ENCODE peak calls at places on chromosomes 1 and 21, in eight cellular contexts. V, Q, M, G, T, E, Y and N are unnamed samples.

GRCh38 chr1:20210736-20211405 is 24.6 kb upstream of the PLA2G2C start:
- DNase-seq in Q (no peak), T (no peak), G (peak), V (peak), M (peak), E (no peak), Y (no peak), N (no peak)

GRCh38 chr1:60867782-60868181 is 214.6 kb upstream of the NFIA start:
- DNase-seq in G (no peak), Y (no peak), Q (no peak), V (no peak), T (no peak), E (no peak), M (no peak), N (no peak)

GRCh38 chr1:243575070-243575469 is 275.0 kb downstream of the AKT3 start:
- DNase-seq in M (peak), T (no peak), Q (peak), V (no peak), E (no peak), G (no peak), Y (no peak), N (peak)

GRCh38 chr21:33402011-33402979 is 918 bp upstream of the IFNGR2 start:
- DNase-seq in Q (peak), T (peak), E (no peak), G (no peak), M (peak), Y (peak), V (peak), N (peak)

GRCh38 chr1:15409400-15410222 is at the start of gene EFHD2:
- DNase-seq in G (peak), E (peak), V (peak), Y (peak), M (peak), Q (peak), T (peak), N (peak)

GRCh38 chr1:12384836-12385456 is 155.1 kb downstream of the VPS13D start:
- DNase-seq in V (no peak), Y (no peak), G (no peak), Q (no peak), E (peak), T (no peak), M (no peak), N (no peak)

GRCh38 chr1:246569248-246570238 is 3.3 kb downstream of the CNST start:
- DNase-seq in Q (no peak), M (no peak), V (peak), E (peak), Y (no peak), G (no peak), T (peak), N (no peak)

GRCh38 chr1:223683586-223684487 is 18.3 kb upstream of the CAPN8 start:
- DNase-seq in Q (peak), T (peak), Y (no peak), E (peak), M (peak), G (peak), V (peak), N (peak)

GRCh38 chr1:63758805-63759204 is 15.0 kb upstream of the ROR1 start:
- DNase-seq in V (no peak), Q (no peak), E (no peak), M (no peak), Y (no peak), G (no peak), T (no peak), N (no peak)

GRCh38 chr1:55375617-55376258 is 160.6 kb upstream of the USP24 start:
- DNase-seq in Y (no peak), G (peak), E (peak), Q (peak), V (peak), M (peak), T (peak), N (peak)

GRCh38 chr1:219092206-219092605 is 81.5 kb upstream of the LYPLAL1 start:
- DNase-seq in M (peak), E (peak), Q (peak), G (no peak), T (no peak), V (peak), Y (no peak), N (no peak)

GRCh38 chr1:53396563-53397268 is 62.5 kb upstream of the DMRTB1 start:
- DNase-seq in V (no peak), Q (no peak), G (no peak), T (no peak), M (no peak), Y (peak), E (no peak), N (no peak)

GRCh38 chr1:198633675-198634121 is 5.1 kb upstream of the PTPRC start:
- DNase-seq in G (no peak), M (no peak), V (no peak), Q (no peak), Y (no peak), E (no peak), T (no peak), N (no peak)

GRCh38 chr1:75124510-75124909 is 9.7 kb upstream of the LHX8 start:
- DNase-seq in E (no peak), Q (no peak), Y (no peak), M (no peak), G (no peak), V (no peak), T (no peak), N (no peak)

GRCh38 chr1:109785446-109786106 is 21.9 kb upstream of the EPS8L3 start:
- DNase-seq in Q (no peak), V (no peak), G (no peak), Y (peak), M (no peak), T (no peak), E (no peak), N (no peak)

GRCh38 chr1:108746382-108747127 is at the start of gene STXBP3:
- DNase-seq in Y (peak), T (peak), Q (peak), M (peak), E (peak), V (peak), G (peak), N (peak)

GRCh38 chr1:48493970-48494769 is 22.2 kb upstream of the SPATA6 start:
- DNase-seq in Y (no peak), M (peak), V (peak), G (no peak), Q (peak), E (peak), T (no peak), N (peak)

GRCh38 chr21:36377391-36377842 is 7.8 kb upstream of the CHAF1B start:
- DNase-seq in G (no peak), M (no peak), E (no peak), V (no peak), Q (no peak), T (no peak), Y (no peak), N (no peak)

GRCh38 chr1:175673236-175674150 is 69.9 kb downstream of the TNR start:
- DNase-seq in Q (no peak), V (peak), T (peak), Y (no peak), G (no peak), M (peak), E (peak), N (no peak)

GRCh38 chr1:179126338-179127060 is 44.6 kb downstream of the TOR3A start:
- DNase-seq in Y (no peak), G (no peak), E (no peak), Q (no peak), V (peak), M (peak), T (no peak), N (peak)

GRCh38 chr21:27047331-27048314 is 80.7 kb upstream of the ADAMTS5 start:
- DNase-seq in Y (no peak), V (peak), Q (peak), T (no peak), G (no peak), E (peak), M (peak), N (peak)

GRCh38 chr1:100438375-100438774 is 86.1 kb downstream of the CDC14A start:
- DNase-seq in E (no peak), Q (no peak), T (no peak), V (no peak), M (no peak), Y (no peak), G (no peak), N (no peak)

GRCh38 chr1:100441651-100442050 is 89.3 kb downstream of the CDC14A start:
- DNase-seq in M (no peak), T (no peak), Q (no peak), E (no peak), G (no peak), Y (no peak), V (no peak), N (no peak)

GRCh38 chr1:100438789-100439188 is 86.5 kb downstream of the CDC14A start:
- DNase-seq in G (no peak), E (no peak), V (no peak), Y (no peak), T (no peak), M (no peak), Q (no peak), N (no peak)

GRCh38 chr1:100443739-100444571 is 91.6 kb downstream of the CDC14A start:
- DNase-seq in Q (peak), V (peak), Y (no peak), E (peak), M (peak), G (no peak), T (peak), N (peak)

DNA sequence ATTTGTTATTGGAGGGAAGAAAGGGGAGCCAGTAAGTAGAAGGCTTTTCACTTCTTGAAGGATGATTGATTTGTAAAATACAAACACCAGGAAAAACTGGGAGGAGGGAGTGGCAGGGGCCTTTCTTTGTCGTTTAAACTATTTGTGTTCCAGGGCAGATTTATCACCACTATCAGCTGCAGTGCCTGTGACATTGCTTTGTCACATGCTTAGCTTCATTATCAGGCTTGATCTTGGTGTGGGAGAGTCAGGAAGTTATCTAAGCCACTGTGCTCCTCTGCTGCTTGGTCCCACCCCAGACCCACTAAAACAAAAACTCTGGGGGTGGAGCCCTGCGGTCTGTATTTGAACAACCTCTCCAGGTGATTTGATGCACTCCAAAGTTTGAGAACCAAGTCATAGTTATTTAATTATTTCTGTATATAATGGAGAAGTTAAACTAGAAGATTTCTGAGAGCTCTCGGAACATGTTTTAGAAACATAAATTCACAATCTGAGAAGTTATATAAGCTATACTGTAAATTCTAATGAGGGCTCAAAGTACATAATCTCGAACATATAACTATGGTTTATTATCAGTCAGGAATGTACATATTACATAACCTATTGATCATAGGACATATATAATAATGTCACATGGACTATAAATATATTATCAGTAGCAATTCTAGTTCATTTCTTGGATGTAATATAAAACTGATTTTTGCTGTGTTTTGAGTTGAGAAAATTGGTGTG is 87.9 kb downstream of the CDC14A start:
- DNase-seq in E (no peak), Q (no peak), V (no peak), G (no peak), T (peak), Y (no peak), M (no peak), N (no peak)
- H3K4me3 ChIP-seq in E (no peak), Q (no peak), V (no peak), G (no peak), T (no peak), Y (no peak), M (no peak), N (no peak)

GRCh38 chr1:8839990-8840389 is 22.6 kb upstream of the RERE start:
- DNase-seq in Y (no peak), M (no peak), Q (no peak), V (no peak), G (no peak), E (no peak), T (no peak), N (no peak)
- TF ChIP-seq CTCF in Y (no peak), M (no peak), Q (no peak), V (no peak), G (no peak), E (no peak), T (no peak), N (no peak)

GRCh38 chr21:44425895-44426662 is 29.2 kb upstream of the LRRC3 start:
- DNase-seq in E (no peak), V (no peak), T (no peak), Y (peak), G (no peak), M (no peak), Q (no peak), N (no peak)

GRCh38 chr21:44425307-44425894 is 29.9 kb upstream of the LRRC3 start:
- DNase-seq in V (no peak), Y (peak), E (peak), Q (no peak), G (no peak), T (no peak), M (no peak), N (no peak)

GRCh38 chr21:44423312-44423821 is 31.9 kb upstream of the LRRC3 start:
- DNase-seq in M (no peak), Y (peak), V (no peak), G (no peak), E (no peak), Q (no peak), T (peak), N (no peak)

GRCh38 chr21:44423941-44424607 is 31.2 kb upstream of the LRRC3 start:
- DNase-seq in E (no peak), V (no peak), Y (peak), M (no peak), Q (no peak), T (no peak), G (no peak), N (no peak)

GRCh38 chr21:44424608-44425306 is 30.6 kb upstream of the LRRC3 start:
- DNase-seq in G (no peak), E (no peak), M (no peak), T (no peak), Y (peak), Q (no peak), V (no peak), N (no peak)
- H3K4me3 ChIP-seq in G (no peak), E (peak), M (no peak), T (no peak), Y (no peak), Q (no peak), V (no peak), N (no peak)

GRCh38 chr1:161481624-161482392 is 23.4 kb upstream of the FCGR2A start:
- DNase-seq in E (peak), Q (no peak), Y (peak), T (no peak), V (no peak), M (no peak), G (no peak), N (no peak)

GRCh38 chr1:161482610-161483009 is 22.6 kb upstream of the FCGR2A start:
- DNase-seq in V (no peak), G (no peak), T (no peak), Q (no peak), Y (no peak), M (no peak), E (no peak), N (no peak)

GRCh38 chr1:161483361-161483760 is 21.9 kb upstream of the FCGR2A start:
- DNase-seq in V (no peak), E (no peak), G (no peak), Y (no peak), T (no peak), M (no peak), Q (no peak), N (no peak)

GRCh38 chr1:161486806-161487482 is 18.3 kb upstream of the FCGR2A start:
- DNase-seq in Q (peak), T (peak), V (peak), M (peak), Y (no peak), G (peak), E (peak), N (peak)

GRCh38 chr1:161484613-161485012 is 20.6 kb upstream of the FCGR2A start:
- DNase-seq in Y (no peak), V (peak), E (peak), T (peak), Q (no peak), G (no peak), M (no peak), N (no peak)
- TF ChIP-seq CTCF in Y (peak), V (peak), E (peak), T (peak), Q (peak), G (peak), M (no peak), N (peak)

DNA sequence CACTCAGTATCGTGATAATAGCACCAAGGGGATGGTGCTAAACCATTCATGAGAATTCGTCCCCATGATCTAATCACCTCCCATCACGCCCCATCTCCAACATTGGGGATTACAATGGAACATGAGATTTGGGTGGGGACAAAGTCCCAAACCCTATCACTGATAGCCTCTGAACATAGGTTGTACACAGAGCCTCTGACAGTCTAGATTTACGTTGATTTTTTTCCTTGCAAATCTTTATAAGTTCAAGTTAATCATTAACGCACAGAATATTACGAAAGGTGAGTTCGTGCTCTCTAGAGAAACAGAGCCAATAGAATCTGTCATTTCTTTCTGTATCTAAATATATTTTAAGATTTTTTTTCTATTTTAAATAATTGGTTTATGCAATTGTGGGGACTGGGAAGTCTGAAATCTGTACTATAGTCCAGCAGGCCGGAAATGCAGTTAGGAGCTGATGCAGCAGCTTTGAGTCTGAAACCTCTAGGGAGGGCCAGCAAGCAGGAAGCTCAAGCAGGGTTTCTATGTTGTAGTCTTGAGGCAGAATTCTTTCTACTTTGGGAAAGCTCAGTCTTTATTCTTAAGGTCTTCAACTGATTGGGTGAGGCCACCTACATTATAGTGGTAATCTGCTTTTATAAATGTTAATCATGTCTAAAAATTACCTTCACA is 61.1 kb downstream of the SELENOF start:
- DNase-seq in E (no peak), T (no peak), Q (no peak), Y (no peak), V (no peak), M (no peak), G (no peak), N (no peak)
- H3K4me3 ChIP-seq in E (no peak), T (no peak), Q (no peak), Y (no peak), V (no peak), M (no peak), G (no peak), N (no peak)

GRCh38 chr1:164560076-164560475 is 1.1 kb downstream of the PBX1 start:
- DNase-seq in T (no peak), Q (no peak), V (peak), G (no peak), E (peak), Y (no peak), M (peak), N (peak)
- TF ChIP-seq CTCF in T (no peak), Q (no peak), V (no peak), G (no peak), E (no peak), Y (no peak), M (no peak), N (no peak)

DNA sequence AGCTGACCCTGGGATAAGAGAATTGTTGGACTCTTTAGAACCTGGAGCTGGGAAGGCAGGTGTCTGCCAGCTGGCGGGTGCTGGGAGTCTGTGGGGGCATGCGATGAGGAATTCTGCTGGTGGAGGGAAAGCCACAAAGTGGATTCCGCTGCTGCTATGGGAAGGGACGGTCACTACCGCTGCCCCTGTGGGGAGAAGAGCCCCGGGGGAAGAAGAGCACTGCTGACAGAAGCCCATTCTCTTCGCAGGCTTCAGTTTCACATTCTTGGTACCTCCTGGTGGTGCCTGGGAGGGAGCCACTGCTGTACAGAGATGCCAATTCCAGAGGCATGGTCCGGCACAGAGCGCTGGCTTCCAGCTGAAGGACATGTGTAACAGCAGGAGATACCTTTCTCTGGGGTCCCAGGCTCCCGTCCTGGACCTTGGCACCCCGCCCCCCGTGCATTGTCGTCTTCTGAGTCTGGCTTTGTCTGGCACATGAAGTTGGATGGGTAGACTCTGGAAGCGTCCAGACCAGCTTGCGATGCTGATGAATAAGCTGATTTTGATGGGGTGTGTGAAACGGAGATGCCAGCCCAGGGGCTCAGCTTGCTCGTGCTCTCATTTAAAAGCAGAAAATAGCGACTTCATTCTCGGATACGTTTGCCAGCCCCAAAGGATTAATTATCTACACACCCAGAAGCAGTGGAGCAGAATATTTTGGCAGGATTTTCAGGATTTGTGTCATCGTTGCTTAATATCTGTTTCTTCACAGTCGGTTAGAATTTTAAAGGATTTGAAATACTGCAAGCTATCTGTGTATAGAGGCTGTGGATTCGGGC is 13.2 kb downstream of the PDXK start:
- DNase-seq in V (no peak), E (no peak), G (no peak), M (peak), Q (no peak), T (no peak), Y (peak), N (no peak)
- H3K4me3 ChIP-seq in V (no peak), E (no peak), G (no peak), M (no peak), Q (no peak), T (no peak), Y (no peak), N (no peak)